ENCODE peak calls at places on chromosomes 5 and 9, in nine cellular contexts. One of them, this sample, is unnamed.

GRCh38 chr9:77848897-77849296 is 182.7 kb downstream of the GNAQ start:
- DNase-seq in adrenal gland: peak; percentile 65
- DNase-seq in brain microvascular endothelial cell: peak; percentile 90
- DNase-seq in PC-9: no peak
- DNase-seq in endodermal cell: no peak
- DNase-seq in PC-3: peak; percentile 24
- DNase-seq in bronchial epithelial cell: peak; percentile 76
- DNase-seq in naive thymus-derived CD4-positive, alpha-beta T cell: no peak
- DNase-seq in HCT116: no peak
- DNase-seq in this sample: peak; percentile 92

GRCh38 chr9:136225748-136226679 is 19.6 kb downstream of the QSOX2 start:
- DNase-seq in brain microvascular endothelial cell: peak; percentile 41
- DNase-seq in HCT116: peak; percentile 46
- DNase-seq in PC-9: peak; percentile 61
- DNase-seq in adrenal gland: peak; percentile 50
- DNase-seq in PC-3: peak; percentile 67
- DNase-seq in naive thymus-derived CD4-positive, alpha-beta T cell: peak; percentile 54
- DNase-seq in endodermal cell: peak; percentile 96
- DNase-seq in bronchial epithelial cell: peak; percentile 60
- DNase-seq in this sample: peak; percentile 48

GRCh38 chr9:98998441-98999151 is 54.9 kb downstream of the COL15A1 start:
- DNase-seq in endodermal cell: peak; percentile 96
- DNase-seq in naive thymus-derived CD4-positive, alpha-beta T cell: peak; percentile 30
- DNase-seq in adrenal gland: peak; percentile 85
- DNase-seq in HCT116: peak; percentile 54
- DNase-seq in brain microvascular endothelial cell: peak; percentile 77
- DNase-seq in PC-9: peak; percentile 67
- DNase-seq in PC-3: peak; percentile 67
- DNase-seq in bronchial epithelial cell: peak; percentile 23
- DNase-seq in this sample: peak; percentile 87

GRCh38 chr9:17477816-17478215 is 101.0 kb upstream of the SH3GL2 start:
- DNase-seq in PC-3: no peak
- DNase-seq in naive thymus-derived CD4-positive, alpha-beta T cell: no peak
- DNase-seq in endodermal cell: no peak
- DNase-seq in PC-9: no peak
- DNase-seq in bronchial epithelial cell: no peak
- DNase-seq in brain microvascular endothelial cell: no peak
- DNase-seq in adrenal gland: no peak
- DNase-seq in HCT116: no peak
- DNase-seq in this sample: no peak

GRCh38 chr9:136545065-136545965 is 533 bp downstream of the NOTCH1 start:
- DNase-seq in HCT116: no peak
- DNase-seq in adrenal gland: no peak
- DNase-seq in PC-9: peak; percentile 39
- DNase-seq in naive thymus-derived CD4-positive, alpha-beta T cell: peak; percentile 43
- DNase-seq in PC-3: no peak
- DNase-seq in brain microvascular endothelial cell: no peak
- DNase-seq in endodermal cell: peak; percentile 70
- DNase-seq in bronchial epithelial cell: no peak
- DNase-seq in this sample: no peak

GRCh38 chr5:3131161-3131560 is 379.7 kb upstream of the IRX2 start:
- DNase-seq in endodermal cell: peak; percentile 34
- DNase-seq in brain microvascular endothelial cell: no peak
- DNase-seq in PC-3: no peak
- DNase-seq in HCT116: no peak
- DNase-seq in bronchial epithelial cell: no peak
- DNase-seq in naive thymus-derived CD4-positive, alpha-beta T cell: no peak
- DNase-seq in PC-9: no peak
- DNase-seq in adrenal gland: no peak
- DNase-seq in this sample: no peak

GRCh38 chr5:18465833-18466681 is 831.8 kb downstream of the TAF11L14 start:
- DNase-seq in PC-3: peak; percentile 82
- DNase-seq in naive thymus-derived CD4-positive, alpha-beta T cell: no peak
- DNase-seq in bronchial epithelial cell: peak; percentile 60
- DNase-seq in HCT116: no peak
- DNase-seq in adrenal gland: peak; percentile 78
- DNase-seq in brain microvascular endothelial cell: peak; percentile 27
- DNase-seq in endodermal cell: peak; percentile 88
- DNase-seq in PC-9: peak; percentile 73
- DNase-seq in this sample: peak; percentile 38

GRCh38 chr5:65198777-65199120 is 283.0 kb downstream of the ADAMTS6 start:
- DNase-seq in HCT116: no peak
- DNase-seq in PC-3: peak; percentile 92
- DNase-seq in endodermal cell: no peak
- DNase-seq in brain microvascular endothelial cell: peak; percentile 98
- DNase-seq in PC-9: peak; percentile 35
- DNase-seq in adrenal gland: no peak
- DNase-seq in naive thymus-derived CD4-positive, alpha-beta T cell: no peak
- DNase-seq in bronchial epithelial cell: peak; percentile 98
- DNase-seq in this sample: peak; percentile 83

DNA sequence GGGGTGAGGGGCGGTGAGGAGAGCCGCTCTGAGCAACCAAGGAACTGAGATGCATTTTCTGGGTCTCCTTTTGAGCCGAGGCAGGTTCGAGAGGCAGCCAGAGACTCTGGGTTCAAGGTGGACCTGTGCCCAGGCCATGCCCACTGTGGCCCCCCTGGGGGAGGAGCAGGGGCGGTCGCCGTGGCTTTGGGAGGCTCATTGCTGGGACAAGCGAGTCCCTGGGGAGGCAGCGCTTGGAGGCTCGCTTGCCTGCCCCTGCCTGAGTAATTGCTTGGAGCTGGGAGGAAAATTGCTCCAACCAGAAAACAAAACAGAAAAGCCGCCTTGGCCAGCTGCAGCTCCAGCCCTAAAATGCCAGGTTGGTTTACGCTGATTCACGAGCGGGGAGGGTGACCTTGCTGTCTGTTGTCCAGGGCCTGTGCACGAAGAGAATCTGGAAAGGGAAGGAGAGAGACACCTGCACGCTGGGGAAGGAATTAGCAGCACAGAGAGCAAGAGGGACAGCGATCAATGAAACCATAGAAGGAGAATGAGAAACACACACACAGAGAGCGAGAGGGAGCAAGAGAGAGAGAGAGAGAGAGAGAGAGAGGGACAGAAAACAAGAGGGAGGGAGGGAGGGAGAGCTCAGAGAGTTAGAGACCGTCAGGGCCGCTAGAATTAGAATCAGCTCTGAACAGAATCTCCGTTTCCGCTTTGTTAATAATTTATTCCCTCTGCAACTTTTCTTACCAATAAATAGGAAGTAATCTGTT is 25.3 kb downstream of the NTNG2 start:
- DNase-seq in endodermal cell: no peak
- DNase-seq in naive thymus-derived CD4-positive, alpha-beta T cell: no peak
- DNase-seq in brain microvascular endothelial cell: no peak
- DNase-seq in PC-3: no peak
- DNase-seq in HCT116: no peak
- DNase-seq in bronchial epithelial cell: no peak
- DNase-seq in adrenal gland: peak; percentile 41
- DNase-seq in PC-9: no peak
- DNase-seq in this sample: peak; percentile 8
- H3K4me3 ChIP-seq in endodermal cell: no peak overlapping the region
- H3K4me3 ChIP-seq in naive thymus-derived CD4-positive, alpha-beta T cell: no peak overlapping the region
- H3K4me3 ChIP-seq in brain microvascular endothelial cell: no peak overlapping the region
- H3K4me3 ChIP-seq in PC-3: no peak overlapping the region
- H3K4me3 ChIP-seq in HCT116: no peak overlapping the region
- H3K4me3 ChIP-seq in bronchial epithelial cell: no peak overlapping the region
- H3K4me3 ChIP-seq in adrenal gland: no peak overlapping the region
- H3K4me3 ChIP-seq in PC-9: no peak overlapping the region
- H3K4me3 ChIP-seq in this sample: no peak overlapping the region

GRCh38 chr5:33460210-33460609 is 19.4 kb downstream of the TARS1 start:
- DNase-seq in bronchial epithelial cell: peak; percentile 62
- DNase-seq in endodermal cell: no peak
- DNase-seq in PC-3: no peak
- DNase-seq in brain microvascular endothelial cell: no peak
- DNase-seq in naive thymus-derived CD4-positive, alpha-beta T cell: no peak
- DNase-seq in PC-9: no peak
- DNase-seq in HCT116: no peak
- DNase-seq in adrenal gland: no peak
- DNase-seq in this sample: no peak

GRCh38 chr5:33462456-33462855 is 21.7 kb downstream of the TARS1 start:
- DNase-seq in naive thymus-derived CD4-positive, alpha-beta T cell: no peak
- DNase-seq in adrenal gland: no peak
- DNase-seq in bronchial epithelial cell: no peak
- DNase-seq in HCT116: no peak
- DNase-seq in endodermal cell: no peak
- DNase-seq in PC-3: no peak
- DNase-seq in PC-9: no peak
- DNase-seq in brain microvascular endothelial cell: no peak
- DNase-seq in this sample: no peak

GRCh38 chr5:33457817-33458216 is 17.1 kb downstream of the TARS1 start:
- DNase-seq in PC-9: no peak
- DNase-seq in adrenal gland: no peak
- DNase-seq in HCT116: no peak
- DNase-seq in naive thymus-derived CD4-positive, alpha-beta T cell: no peak
- DNase-seq in endodermal cell: no peak
- DNase-seq in brain microvascular endothelial cell: no peak
- DNase-seq in PC-3: no peak
- DNase-seq in bronchial epithelial cell: no peak
- DNase-seq in this sample: no peak

GRCh38 chr5:33457124-33457523 is 16.4 kb downstream of the TARS1 start:
- DNase-seq in brain microvascular endothelial cell: no peak
- DNase-seq in naive thymus-derived CD4-positive, alpha-beta T cell: no peak
- DNase-seq in PC-3: no peak
- DNase-seq in bronchial epithelial cell: no peak
- DNase-seq in PC-9: no peak
- DNase-seq in adrenal gland: no peak
- DNase-seq in HCT116: no peak
- DNase-seq in endodermal cell: no peak
- DNase-seq in this sample: peak; percentile 86
- H3K4me3 ChIP-seq in brain microvascular endothelial cell: no peak overlapping the region
- H3K4me3 ChIP-seq in naive thymus-derived CD4-positive, alpha-beta T cell: no peak overlapping the region
- H3K4me3 ChIP-seq in PC-3: no peak overlapping the region
- H3K4me3 ChIP-seq in bronchial epithelial cell: no peak overlapping the region
- H3K4me3 ChIP-seq in PC-9: no peak overlapping the region
- H3K4me3 ChIP-seq in adrenal gland: no peak overlapping the region
- H3K4me3 ChIP-seq in HCT116: no peak overlapping the region
- H3K4me3 ChIP-seq in endodermal cell: no peak overlapping the region
- H3K4me3 ChIP-seq in this sample: no peak overlapping the region

GRCh38 chr5:157924931-157925729 is 66.2 kb upstream of the CLINT1 start:
- DNase-seq in bronchial epithelial cell: no peak
- DNase-seq in brain microvascular endothelial cell: peak; percentile 18
- DNase-seq in adrenal gland: no peak
- DNase-seq in PC-9: no peak
- DNase-seq in PC-3: no peak
- DNase-seq in endodermal cell: no peak
- DNase-seq in naive thymus-derived CD4-positive, alpha-beta T cell: no peak
- DNase-seq in HCT116: no peak
- DNase-seq in this sample: peak; percentile 21
- H3K4me3 ChIP-seq in bronchial epithelial cell: no peak overlapping the region
- H3K4me3 ChIP-seq in brain microvascular endothelial cell: no peak overlapping the region
- H3K4me3 ChIP-seq in adrenal gland: no peak overlapping the region
- H3K4me3 ChIP-seq in PC-9: no peak overlapping the region
- H3K4me3 ChIP-seq in PC-3: no peak overlapping the region
- H3K4me3 ChIP-seq in endodermal cell: no peak overlapping the region
- H3K4me3 ChIP-seq in naive thymus-derived CD4-positive, alpha-beta T cell: no peak overlapping the region
- H3K4me3 ChIP-seq in HCT116: no peak overlapping the region
- H3K4me3 ChIP-seq in this sample: no peak overlapping the region

DNA sequence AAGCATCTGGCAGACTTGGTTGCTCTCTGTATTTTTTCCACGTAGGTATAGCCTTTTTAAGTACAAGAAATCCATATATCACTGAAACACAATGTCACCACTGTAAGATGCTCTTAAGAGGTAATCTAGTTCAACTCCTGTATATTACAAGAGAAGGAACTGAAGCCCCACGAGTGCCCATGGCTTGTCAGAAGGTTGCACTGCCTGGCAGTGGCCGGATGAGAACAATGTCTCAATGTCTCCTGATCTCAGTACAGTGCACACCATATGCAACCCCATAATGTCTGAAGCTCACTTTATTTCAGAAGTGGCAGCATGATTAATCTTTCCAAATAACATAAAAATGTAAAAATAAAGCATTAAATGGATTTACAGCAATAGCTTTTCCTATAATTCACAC is 27.7 kb downstream of the TUT7 start:
- DNase-seq in endodermal cell: no peak
- DNase-seq in brain microvascular endothelial cell: no peak
- DNase-seq in HCT116: no peak
- DNase-seq in adrenal gland: no peak
- DNase-seq in bronchial epithelial cell: no peak
- DNase-seq in naive thymus-derived CD4-positive, alpha-beta T cell: no peak
- DNase-seq in PC-9: no peak
- DNase-seq in PC-3: no peak
- DNase-seq in this sample: no peak
- H3K4me3 ChIP-seq in endodermal cell: no peak overlapping the region
- H3K4me3 ChIP-seq in brain microvascular endothelial cell: no peak overlapping the region
- H3K4me3 ChIP-seq in HCT116: no peak overlapping the region
- H3K4me3 ChIP-seq in adrenal gland: no peak overlapping the region
- H3K4me3 ChIP-seq in bronchial epithelial cell: no peak overlapping the region
- H3K4me3 ChIP-seq in naive thymus-derived CD4-positive, alpha-beta T cell: no peak overlapping the region
- H3K4me3 ChIP-seq in PC-9: no peak overlapping the region
- H3K4me3 ChIP-seq in PC-3: no peak overlapping the region
- H3K4me3 ChIP-seq in this sample: no peak overlapping the region